ENCODE peak calls at places on chromosomes 6 and 20, in seven cellular contexts. V is NCI-H2081 treated with DMSO at 0.1 percent for 48 hours; M is effector CD4-positive, alpha-beta T cell; F is PC-3; A is kidney glomerular epithelial cell; D is ecto neural progenitor cell; T is NCI-H2029 treated with DMSO at 0.1 percent for 48 hours. X is an unnamed sample.

GRCh38 chr20:41392871-41393704 is 26.5 kb upstream of the EMILIN3 start:
- DNase-seq in V (no peak), M (no peak), F (no peak), A (no peak), D (peak), T (no peak), X (no peak)

GRCh38 chr6:16129623-16130243 is 847 bp downstream of the MYLIP start:
- DNase-seq in V (no peak), M (peak), F (peak), A (no peak), D (peak), T (peak), X (no peak)

GRCh38 chr20:46027245-46027853 is 1.7 kb upstream of the SLC12A5 start:
- DNase-seq in V (no peak), M (peak), F (peak), A (peak), D (peak), T (no peak), X (no peak)

GRCh38 chr20:50958733-50959542 is at the start of gene MOCS3:
- DNase-seq in V (peak), M (peak), F (peak), A (no peak), D (peak), T (peak), X (peak)

GRCh38 chr20:50510706-50511401 is 671 bp downstream of the PTPN1 start:
- DNase-seq in V (no peak), M (no peak), F (peak), A (no peak), D (peak), T (peak), X (no peak)

GRCh38 chr6:113328886-113329381 is 528.2 kb upstream of the MARCKS start:
- DNase-seq in V (no peak), M (no peak), F (no peak), A (no peak), D (no peak), T (no peak), X (no peak)

GRCh38 chr6:30615958-30616810 is 859 bp downstream of the PPP1R10 start:
- DNase-seq in V (peak), M (peak), F (no peak), A (peak), D (no peak), T (peak), X (no peak)

GRCh38 chr6:162343902-162344226 is 383.7 kb downstream of the PRKN start:
- DNase-seq in V (no peak), M (no peak), F (no peak), A (no peak), D (no peak), T (no peak), X (no peak)

GRCh38 chr6:6688951-6689350 is 100.4 kb downstream of the LY86 start:
- DNase-seq in V (no peak), M (no peak), F (no peak), A (no peak), D (no peak), T (no peak), X (no peak)

GRCh38 chr6:44634321-44634720 is 246.8 kb downstream of the CDC5L start:
- DNase-seq in V (no peak), M (no peak), F (no peak), A (no peak), D (no peak), T (no peak), X (no peak)

GRCh38 chr6:117482240-117483003 is at the start of gene DCBLD1:
- DNase-seq in V (no peak), M (peak), F (peak), A (peak), D (peak), T (peak), X (peak)

GRCh38 chr20:46458891-46459750 is 52.7 kb upstream of the ELMO2 start:
- DNase-seq in V (no peak), M (no peak), F (no peak), A (peak), D (peak), T (peak), X (peak)

GRCh38 chr6:474454-475185 is 83.1 kb downstream of the IRF4 start:
- DNase-seq in V (no peak), M (peak), F (peak), A (peak), D (no peak), T (no peak), X (no peak)

GRCh38 chr6:118500130-118501015 is 47.7 kb upstream of the PLN start:
- DNase-seq in V (no peak), M (no peak), F (no peak), A (no peak), D (no peak), T (no peak), X (no peak)

GRCh38 chr6:7684076-7684475 is 41.8 kb upstream of the BMP6 start:
- DNase-seq in V (no peak), M (no peak), F (peak), A (peak), D (no peak), T (no peak), X (no peak)

GRCh38 chr6:163164175-163164900 is 250.2 kb upstream of the QKI start:
- DNase-seq in V (no peak), M (no peak), F (no peak), A (no peak), D (no peak), T (no peak), X (no peak)

GRCh38 chr6:154715449-154715848 is 17.8 kb upstream of the SCAF8 start:
- DNase-seq in V (no peak), M (no peak), F (no peak), A (no peak), D (no peak), T (no peak), X (no peak)

GRCh38 chr6:41100871-41101287 is 28.1 kb downstream of the NFYA start:
- DNase-seq in V (no peak), M (no peak), F (no peak), A (no peak), D (peak), T (no peak), X (no peak)

GRCh38 chr6:47151232-47151898 is 109.2 kb upstream of the ADGRF1 start:
- DNase-seq in V (no peak), M (no peak), F (no peak), A (no peak), D (no peak), T (no peak), X (no peak)

GRCh38 chr6:106510090-106510970 is 119.0 kb downstream of the RTN4IP1 start:
- DNase-seq in V (no peak), M (peak), F (peak), A (peak), D (peak), T (no peak), X (no peak)

GRCh38 chr20:15682690-15683089 is 890.6 kb downstream of the KIF16B start:
- DNase-seq in V (no peak), M (no peak), F (peak), A (peak), D (no peak), T (no peak), X (no peak)

GRCh38 chr20:13009682-13010406 is 1.1 kb downstream of the SPTLC3 start:
- DNase-seq in V (no peak), M (no peak), F (peak), A (peak), D (no peak), T (peak), X (no peak)

GRCh38 chr6:31139599-31139998 is 733 bp upstream of the PSORS1C2 start:
- DNase-seq in V (no peak), M (no peak), F (peak), A (peak), D (no peak), T (no peak), X (no peak)

GRCh38 chr6:156662025-156662445 is 115.1 kb upstream of the ARID1B start:
- DNase-seq in V (no peak), M (no peak), F (peak), A (no peak), D (peak), T (no peak), X (peak)

GRCh38 chr6:21594427-21595264 is 1.1 kb downstream of the SOX4 start:
- DNase-seq in V (no peak), M (no peak), F (peak), A (peak), D (peak), T (no peak), X (peak)

GRCh38 chr6:52534363-52534762 is 42.5 kb downstream of the TRAM2 start:
- DNase-seq in V (no peak), M (no peak), F (no peak), A (no peak), D (no peak), T (no peak), X (no peak)

GRCh38 chr6:78598966-78599365 is 268.4 kb upstream of the IRAK1BP1 start:
- DNase-seq in V (no peak), M (no peak), F (peak), A (peak), D (no peak), T (no peak), X (no peak)

GRCh38 chr6:3510617-3511016 is 53.8 kb upstream of the SLC22A23 start:
- DNase-seq in V (no peak), M (no peak), F (no peak), A (no peak), D (no peak), T (no peak), X (no peak)

GRCh38 chr6:83868639-83869038 is 9.2 kb downstream of the CYB5R4 start:
- DNase-seq in V (no peak), M (no peak), F (peak), A (peak), D (no peak), T (no peak), X (no peak)

GRCh38 chr20:59850018-59850641 is 83.3 kb downstream of the SYCP2 start:
- DNase-seq in V (no peak), M (no peak), F (peak), A (no peak), D (no peak), T (peak), X (no peak)

GRCh38 chr20:51159303-51159702 is 136.4 kb upstream of the KCNG1 start:
- DNase-seq in V (no peak), M (no peak), F (no peak), A (no peak), D (no peak), T (no peak), X (peak)

GRCh38 chr6:145070791-145071190 is 664.5 kb downstream of the EPM2A start:
- DNase-seq in V (no peak), M (no peak), F (peak), A (no peak), D (no peak), T (no peak), X (no peak)